ENCODE peak calls at places on chromosomes 2 and 18, in ten cellular contexts. T is KBM-7; Q is brain microvascular endothelial cell; L is fibroblast of pulmonary artery; P is heart left ventricle; S is activated naive CD4-positive, alpha-beta T cell; N is RPMI7951; D is T-helper 2 cell; H is CD8-positive, alpha-beta memory T cell; Y is WTC11. G is an unnamed sample.

GRCh38 chr18:58993260-58993659 is 128.6 kb downstream of the ZNF532 start:
- DNase-seq in Q (peak; percentile 69), S (no peak), Y (no peak), P (no peak), L (peak; percentile 96), D (no peak), T (no peak), N (peak; percentile 91), H (no peak), G (no peak)

GRCh38 chr2:232320038-232320790 is 58.3 kb upstream of the ALPP start:
- DNase-seq in Y (no peak), D (peak; percentile 38), T (no peak), P (no peak), Q (no peak), S (no peak), H (no peak), L (no peak), N (no peak), G (no peak)

GRCh38 chr2:10720983-10721343 is 467 bp upstream of the ATP6V1C2 start:
- DNase-seq in Y (peak; percentile 27), S (no peak), N (no peak), D (no peak), T (no peak), L (no peak), H (no peak), P (no peak), Q (no peak), G (no peak)

GRCh38 chr2:109160714-109161440 is 31.9 kb downstream of the SH3RF3 start:
- DNase-seq in N (no peak), P (no peak), D (no peak), T (no peak), L (no peak), H (no peak), Q (no peak), S (no peak), Y (no peak), G (no peak)

GRCh38 chr18:13493725-13494124 is 232.6 kb downstream of the FAM210A start:
- DNase-seq in S (no peak), H (no peak), T (no peak), P (no peak), D (no peak), L (no peak), Y (no peak), Q (no peak), N (no peak), G (no peak)

GRCh38 chr2:119719261-119719627 is 40.2 kb downstream of the TMEM177 start:
- DNase-seq in N (no peak), Y (no peak), P (no peak), D (no peak), H (no peak), T (no peak), S (no peak), L (no peak), Q (no peak), G (no peak)

GRCh38 chr2:98926601-98927000 is 9.4 kb downstream of the CRACDL start:
- DNase-seq in Q (no peak), H (no peak), P (no peak), N (no peak), D (no peak), Y (no peak), S (no peak), L (no peak), T (no peak), G (no peak)

GRCh38 chr2:107136749-107137148 is 250.8 kb upstream of the ST6GAL2 start:
- DNase-seq in T (no peak), D (no peak), H (no peak), S (no peak), L (no peak), N (no peak), Q (no peak), P (no peak), Y (no peak), G (no peak)

GRCh38 chr18:7548721-7549120 is 18.4 kb upstream of the PTPRM start:
- DNase-seq in S (no peak), Q (no peak), P (no peak), T (no peak), Y (no peak), H (no peak), N (no peak), D (no peak), L (no peak), G (no peak)

GRCh38 chr18:2513616-2514015 is 57.7 kb downstream of the METTL4 start:
- DNase-seq in Y (no peak), P (no peak), T (no peak), L (no peak), Q (peak; percentile 6), N (peak; percentile 26), H (no peak), S (no peak), D (no peak), G (no peak)

GRCh38 chr2:200905618-200906296 is 16.6 kb downstream of the NIF3L1 start:
- DNase-seq in D (peak; percentile 62), H (peak; percentile 18), N (peak; percentile 62), L (peak; percentile 84), T (peak; percentile 64), Q (peak; percentile 69), Y (peak; percentile 72), P (peak; percentile 74), S (peak; percentile 2), G (no peak)

GRCh38 chr2:46548103-46548486 is 68.7 kb downstream of the TMEM247 start:
- DNase-seq in Y (no peak), Q (no peak), T (peak; percentile 44), N (no peak), P (peak; percentile 79), L (no peak), S (no peak), D (no peak), H (no peak), G (no peak)

GRCh38 chr2:168456526-168457176 is 579 bp downstream of the CERS6 start:
- DNase-seq in H (no peak), P (peak; percentile 54), Q (no peak), N (peak; percentile 38), S (no peak), T (peak; percentile 59), L (peak; percentile 26), D (peak; percentile 68), Y (peak; percentile 45), G (no peak)

GRCh38 chr2:239630618-239631286 is 229.9 kb upstream of the HDAC4 start:
- DNase-seq in Y (no peak), L (peak; percentile 65), N (peak; percentile 88), P (no peak), H (no peak), Q (peak; percentile 10), T (no peak), S (no peak), D (peak; percentile 52), G (peak; percentile 38)

GRCh38 chr2:81895620-81896245 is 1591.2 kb upstream of the LRRTM1 start:
- DNase-seq in P (no peak), H (no peak), S (no peak), T (no peak), Y (no peak), N (no peak), L (no peak), D (no peak), Q (no peak), G (no peak)

GRCh38 chr2:8653485-8653884 is 28.4 kb upstream of the ID2 start:
- DNase-seq in P (no peak), T (no peak), L (no peak), D (no peak), H (no peak), Y (no peak), S (no peak), N (no peak), Q (no peak), G (no peak)

GRCh38 chr2:215498411-215498810 is 62.5 kb upstream of the FN1 start:
- DNase-seq in P (no peak), Q (peak; percentile 73), L (peak; percentile 14), D (no peak), H (no peak), N (no peak), S (no peak), Y (no peak), T (no peak), G (no peak)